ENCODE peak calls at places on chromosome 9, in ten cellular contexts. K is fibroblast of lung; I is Panc1; C is HCT116; M is sigmoid colon; H is pancreas; P is uterus; V is CD8-positive, alpha-beta T cell; S is aorta; X is lower lobe of right lung. E is an unnamed sample.

GRCh38 chr9:130908129-130908877 is 11.7 kb upstream of the QRFP start:
- DNase-seq in K (no peak), I (no peak), C (no peak), M (no peak), H (no peak), P (no peak), V (no peak), S (no peak), X (no peak), E (no peak)

GRCh38 chr9:137307255-137308101 is 5.4 kb upstream of the NRARP start:
- DNase-seq in K (no peak), I (no peak), C (no peak), M (no peak), H (peak; percentile 79), P (peak; percentile 16), V (no peak), S (peak; percentile 74), X (peak; percentile 56), E (peak; percentile 13)

GRCh38 chr9:124011460-124012301 is at the start of gene LHX2:
- DNase-seq in K (peak; percentile 85), I (no peak), C (peak; percentile 75), M (no peak), H (no peak), P (no peak), V (no peak), S (peak; percentile 85), X (no peak), E (peak; percentile 74)

GRCh38 chr9:4090491-4090890 is 209.4 kb downstream of the GLIS3 start:
- DNase-seq in K (no peak), I (no peak), C (no peak), M (no peak), H (no peak), P (no peak), V (no peak), S (no peak), X (no peak), E (no peak)

GRCh38 chr9:129609486-129610192 is 11.3 kb downstream of the C9orf50 start:
- DNase-seq in K (peak; percentile 68), I (no peak), C (no peak), M (no peak), H (peak; percentile 52), P (peak; percentile 65), V (peak; percentile 73), S (no peak), X (peak; percentile 68), E (no peak)

GRCh38 chr9:68808481-68808880 is 103.4 kb downstream of the PIP5K1B start:
- DNase-seq in K (no peak), I (no peak), C (no peak), M (no peak), H (no peak), P (no peak), V (no peak), S (no peak), X (no peak), E (no peak)

GRCh38 chr9:129320575-129321311 is 142.7 kb upstream of the IER5L start:
- DNase-seq in K (peak; percentile 84), I (no peak), C (no peak), M (peak; percentile 80), H (peak; percentile 54), P (peak; percentile 86), V (peak; percentile 21), S (peak; percentile 84), X (peak; percentile 76), E (peak; percentile 80)

GRCh38 chr9:123406691-123407536 is 50.9 kb downstream of the CRB2 start:
- DNase-seq in K (peak; percentile 63), I (no peak), C (no peak), M (no peak), H (no peak), P (no peak), V (no peak), S (no peak), X (no peak), E (peak; percentile 47)

GRCh38 chr9:76560481-76560891 is 101.5 kb downstream of the GCNT1 start:
- DNase-seq in K (peak; percentile 84), I (no peak), C (no peak), M (no peak), H (no peak), P (no peak), V (no peak), S (no peak), X (no peak), E (no peak)

GRCh38 chr9:114989600-114990410 is 59.4 kb upstream of the TNFSF8 start:
- DNase-seq in K (no peak), I (no peak), C (no peak), M (no peak), H (no peak), P (no peak), V (no peak), S (no peak), X (no peak), E (no peak)

GRCh38 chr9:72401396-72401795 is 36.4 kb upstream of the ZFAND5 start:
- DNase-seq in K (no peak), I (no peak), C (no peak), M (no peak), H (no peak), P (no peak), V (no peak), S (no peak), X (no peak), E (no peak)

GRCh38 chr9:72402744-72403143 is 37.7 kb upstream of the ZFAND5 start:
- DNase-seq in K (no peak), I (no peak), C (no peak), M (no peak), H (no peak), P (no peak), V (no peak), S (no peak), X (no peak), E (no peak)

GRCh38 chr9:72400866-72401265 is 35.9 kb upstream of the ZFAND5 start:
- DNase-seq in K (no peak), I (no peak), C (no peak), M (no peak), H (no peak), P (no peak), V (no peak), S (no peak), X (no peak), E (no peak)

GRCh38 chr9:72396247-72397091 is 31.5 kb upstream of the ZFAND5 start:
- DNase-seq in K (peak; percentile 75), I (peak; percentile 27), C (no peak), M (no peak), H (no peak), P (peak; percentile 18), V (no peak), S (no peak), X (no peak), E (no peak)

GRCh38 chr9:72399391-72399790 is 34.4 kb upstream of the ZFAND5 start:
- DNase-seq in K (no peak), I (no peak), C (no peak), M (no peak), H (no peak), P (no peak), V (no peak), S (no peak), X (no peak), E (no peak)
- H3K4me1 ChIP-seq in K (peaks cover 2% of the 10 kb centered on the region), I (peaks cover 14% of the 10 kb centered on the region), C (peaks cover 7% of the 10 kb centered on the region), M (no peaks in the 10 kb centered on the region), H (no peaks in the 10 kb centered on the region), P (no peaks in the 10 kb centered on the region), V (no peaks in the 10 kb centered on the region), S (no peaks in the 10 kb centered on the region), X (peaks cover 23% of the 10 kb centered on the region), E (no peaks in the 10 kb centered on the region)

DNA sequence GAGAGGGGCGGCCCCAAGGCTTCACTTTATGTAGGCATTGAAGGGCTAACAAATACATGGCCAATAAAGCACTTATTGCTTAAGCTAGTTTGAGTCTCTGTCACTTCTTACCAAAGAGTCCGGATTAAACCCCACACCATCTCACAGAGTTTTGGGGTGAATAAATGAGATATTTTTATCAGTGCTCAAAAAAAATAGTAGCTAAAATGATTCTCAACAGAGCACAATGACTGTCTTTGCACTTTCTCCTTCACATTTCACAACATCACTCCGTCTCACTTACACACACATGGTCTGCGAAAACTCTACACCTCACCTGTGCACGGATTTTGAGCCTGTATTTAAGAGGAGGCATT is 92.9 kb downstream of the LMX1B start:
- DNase-seq in K (no peak), I (no peak), C (no peak), M (no peak), H (no peak), P (no peak), V (no peak), S (no peak), X (no peak), E (no peak)
- H3K27me3 ChIP-seq in K (peaks cover 3% of the 10 kb centered on the region), I (no peaks in the 10 kb centered on the region), C (no peaks in the 10 kb centered on the region), M (peaks cover 53% of the 10 kb centered on the region), H (no peaks in the 10 kb centered on the region), P (no peaks in the 10 kb centered on the region), V (peaks cover 8% of the 10 kb centered on the region), S (no peaks in the 10 kb centered on the region), X (peaks cover 46% of the 10 kb centered on the region), E (no peaks in the 10 kb centered on the region)

DNA sequence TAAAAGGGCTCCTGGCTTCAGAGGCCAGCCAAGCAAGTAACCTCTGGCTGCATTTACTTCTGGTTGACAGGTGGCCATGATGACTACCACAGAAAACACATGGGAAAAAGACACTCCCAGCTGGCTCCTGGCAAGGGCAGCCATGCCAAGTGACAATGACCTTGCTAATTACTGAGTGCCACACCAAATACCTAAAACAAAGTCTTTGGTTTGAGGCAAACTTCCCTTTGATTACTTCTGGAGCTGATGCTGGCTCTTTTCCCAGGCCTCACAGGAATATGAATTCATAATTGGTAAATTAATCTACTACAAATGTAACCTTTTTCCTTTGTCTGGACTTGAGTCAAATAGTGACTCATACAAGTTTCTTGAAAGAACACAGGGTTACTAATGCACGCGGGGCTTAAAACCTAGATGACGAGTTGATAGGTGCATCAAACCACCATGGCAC is 61.0 kb downstream of the LPAR1 start:
- DNase-seq in K (peak; percentile 84), I (peak; percentile 20), C (peak; percentile 79), M (no peak), H (peak; percentile 47), P (peak; percentile 24), V (no peak), S (no peak), X (no peak), E (peak; percentile 32)
- H3K4me1 ChIP-seq in K (peaks cover 16% of the 10 kb centered on the region), I (no peaks in the 10 kb centered on the region), C (peaks cover 10% of the 10 kb centered on the region), M (no peaks in the 10 kb centered on the region), H (peaks cover 6% of the 10 kb centered on the region), P (no peaks in the 10 kb centered on the region), V (no peaks in the 10 kb centered on the region), S (peaks cover 6% of the 10 kb centered on the region), X (no peaks in the 10 kb centered on the region), E (peaks cover 8% of the 10 kb centered on the region)

GRCh38 chr9:135478858-135479468 is 619 bp upstream of the PPP1R26 start:
- DNase-seq in K (no peak), I (no peak), C (no peak), M (peak; percentile 73), H (peak; percentile 76), P (peak; percentile 28), V (no peak), S (no peak), X (peak; percentile 77), E (no peak)

GRCh38 chr9:135480942-135481315 is 1.3 kb downstream of the PPP1R26 start:
- DNase-seq in K (no peak), I (no peak), C (no peak), M (no peak), H (no peak), P (no peak), V (no peak), S (no peak), X (no peak), E (no peak)

GRCh38 chr9:135482015-135482754 is 2.6 kb downstream of the PPP1R26 start:
- DNase-seq in K (no peak), I (no peak), C (no peak), M (no peak), H (no peak), P (no peak), V (no peak), S (no peak), X (no peak), E (no peak)

GRCh38 chr9:135479469-135480052 is at the start of gene PPP1R26:
- DNase-seq in K (no peak), I (no peak), C (no peak), M (no peak), H (no peak), P (no peak), V (no peak), S (no peak), X (peak; percentile 60), E (no peak)

GRCh38 chr9:135480071-135480941 is 724 bp downstream of the PPP1R26 start:
- DNase-seq in K (peak; percentile 35), I (no peak), C (no peak), M (no peak), H (peak; percentile 33), P (no peak), V (no peak), S (no peak), X (peak; percentile 63), E (no peak)
- H3K27me3 ChIP-seq in K (no peaks in the 10 kb centered on the region), I (no peaks in the 10 kb centered on the region), C (no peaks in the 10 kb centered on the region), M (no peaks in the 10 kb centered on the region), H (no peaks in the 10 kb centered on the region), P (no peaks in the 10 kb centered on the region), V (peaks cover 16% of the 10 kb centered on the region), S (no peaks in the 10 kb centered on the region), X (no peaks in the 10 kb centered on the region), E (peaks cover 4% of the 10 kb centered on the region)